ENCODE peak calls at places on chromosome 5, in nine cellular contexts. One of them, this sample, is unnamed.

GRCh38 chr5:14708551-14708950 is 44.0 kb downstream of the OTULIN start:
- DNase-seq in GM10248: no peak
- DNase-seq in CD4-positive, alpha-beta T cell: no peak
- DNase-seq in IMR-90: no peak
- DNase-seq in adrenal gland: peak
- DNase-seq in WERI-Rb-1: no peak
- DNase-seq in A549: no peak
- DNase-seq in stomach: no peak
- DNase-seq in left ventricle myocardium inferior: no peak
- DNase-seq in this sample: no peak

GRCh38 chr5:43601454-43602260 is 1.3 kb upstream of the NNT start:
- DNase-seq in adrenal gland: no peak
- DNase-seq in IMR-90: peak
- DNase-seq in CD4-positive, alpha-beta T cell: no peak
- DNase-seq in stomach: no peak
- DNase-seq in left ventricle myocardium inferior: no peak
- DNase-seq in A549: no peak
- DNase-seq in WERI-Rb-1: no peak
- DNase-seq in GM10248: peak
- DNase-seq in this sample: no peak

GRCh38 chr5:139190125-139190524 is 8.0 kb downstream of the SIL1 start:
- DNase-seq in CD4-positive, alpha-beta T cell: no peak
- DNase-seq in left ventricle myocardium inferior: no peak
- DNase-seq in A549: no peak
- DNase-seq in IMR-90: peak
- DNase-seq in WERI-Rb-1: no peak
- DNase-seq in adrenal gland: no peak
- DNase-seq in stomach: no peak
- DNase-seq in GM10248: no peak
- DNase-seq in this sample: no peak

GRCh38 chr5:41346609-41347008 is 133.3 kb upstream of the C6 start:
- DNase-seq in A549: no peak
- DNase-seq in adrenal gland: no peak
- DNase-seq in IMR-90: peak
- DNase-seq in left ventricle myocardium inferior: no peak
- DNase-seq in stomach: no peak
- DNase-seq in GM10248: no peak
- DNase-seq in CD4-positive, alpha-beta T cell: no peak
- DNase-seq in WERI-Rb-1: no peak
- DNase-seq in this sample: no peak

GRCh38 chr5:91162534-91163381 is 220.4 kb downstream of the ARRDC3 start:
- DNase-seq in IMR-90: peak
- DNase-seq in A549: peak
- DNase-seq in stomach: peak
- DNase-seq in GM10248: peak
- DNase-seq in WERI-Rb-1: no peak
- DNase-seq in adrenal gland: peak
- DNase-seq in CD4-positive, alpha-beta T cell: peak
- DNase-seq in left ventricle myocardium inferior: peak
- DNase-seq in this sample: peak

GRCh38 chr5:115170924-115171510 is 1.3 kb upstream of the TRIM36 start:
- DNase-seq in adrenal gland: no peak
- DNase-seq in A549: no peak
- DNase-seq in IMR-90: no peak
- DNase-seq in left ventricle myocardium inferior: no peak
- DNase-seq in stomach: no peak
- DNase-seq in WERI-Rb-1: peak
- DNase-seq in GM10248: no peak
- DNase-seq in CD4-positive, alpha-beta T cell: no peak
- DNase-seq in this sample: no peak

GRCh38 chr5:115461506-115462290 is 82.9 kb downstream of the FEM1C start:
- DNase-seq in left ventricle myocardium inferior: no peak
- DNase-seq in GM10248: no peak
- DNase-seq in WERI-Rb-1: no peak
- DNase-seq in CD4-positive, alpha-beta T cell: no peak
- DNase-seq in adrenal gland: no peak
- DNase-seq in IMR-90: peak
- DNase-seq in stomach: no peak
- DNase-seq in A549: peak
- DNase-seq in this sample: no peak

GRCh38 chr5:142904421-142904820 is 134.2 kb downstream of the ARHGAP26 start:
- DNase-seq in CD4-positive, alpha-beta T cell: no peak
- DNase-seq in GM10248: no peak
- DNase-seq in A549: no peak
- DNase-seq in stomach: no peak
- DNase-seq in left ventricle myocardium inferior: no peak
- DNase-seq in WERI-Rb-1: no peak
- DNase-seq in adrenal gland: no peak
- DNase-seq in IMR-90: no peak
- DNase-seq in this sample: no peak

GRCh38 chr5:145938699-145939531 is 2.5 kb downstream of the SH3RF2 start:
- DNase-seq in adrenal gland: no peak
- DNase-seq in A549: no peak
- DNase-seq in CD4-positive, alpha-beta T cell: no peak
- DNase-seq in left ventricle myocardium inferior: no peak
- DNase-seq in stomach: no peak
- DNase-seq in IMR-90: no peak
- DNase-seq in GM10248: no peak
- DNase-seq in WERI-Rb-1: no peak
- DNase-seq in this sample: no peak

GRCh38 chr5:43301653-43302091 is 11.5 kb downstream of the HMGCS1 start:
- DNase-seq in CD4-positive, alpha-beta T cell: no peak
- DNase-seq in GM10248: no peak
- DNase-seq in stomach: no peak
- DNase-seq in adrenal gland: no peak
- DNase-seq in left ventricle myocardium inferior: no peak
- DNase-seq in IMR-90: no peak
- DNase-seq in A549: no peak
- DNase-seq in WERI-Rb-1: no peak
- DNase-seq in this sample: no peak

GRCh38 chr5:157459715-157460599 is at the start of gene NIPAL4:
- DNase-seq in GM10248: peak
- DNase-seq in WERI-Rb-1: no peak
- DNase-seq in IMR-90: no peak
- DNase-seq in stomach: no peak
- DNase-seq in left ventricle myocardium inferior: no peak
- DNase-seq in CD4-positive, alpha-beta T cell: no peak
- DNase-seq in adrenal gland: no peak
- DNase-seq in A549: peak
- DNase-seq in this sample: no peak

GRCh38 chr5:4725594-4725993 is 414.5 kb upstream of the ADAMTS16 start:
- DNase-seq in A549: no peak
- DNase-seq in CD4-positive, alpha-beta T cell: no peak
- DNase-seq in GM10248: no peak
- DNase-seq in left ventricle myocardium inferior: no peak
- DNase-seq in IMR-90: no peak
- DNase-seq in WERI-Rb-1: no peak
- DNase-seq in adrenal gland: no peak
- DNase-seq in stomach: no peak
- DNase-seq in this sample: no peak

GRCh38 chr5:139636207-139636792 is 11.8 kb upstream of the CXXC5 start:
- DNase-seq in adrenal gland: no peak
- DNase-seq in WERI-Rb-1: no peak
- DNase-seq in A549: no peak
- DNase-seq in left ventricle myocardium inferior: no peak
- DNase-seq in CD4-positive, alpha-beta T cell: peak
- DNase-seq in GM10248: peak
- DNase-seq in stomach: peak
- DNase-seq in IMR-90: no peak
- DNase-seq in this sample: no peak

GRCh38 chr5:171251519-171251918 is 57.5 kb upstream of the TLX3 start:
- DNase-seq in CD4-positive, alpha-beta T cell: no peak
- DNase-seq in left ventricle myocardium inferior: no peak
- DNase-seq in A549: no peak
- DNase-seq in stomach: no peak
- DNase-seq in GM10248: no peak
- DNase-seq in adrenal gland: no peak
- DNase-seq in IMR-90: no peak
- DNase-seq in WERI-Rb-1: no peak
- DNase-seq in this sample: no peak

GRCh38 chr5:115309751-115310370 is 13.4 kb upstream of the CCDC112 start:
- DNase-seq in GM10248: no peak
- DNase-seq in adrenal gland: no peak
- DNase-seq in IMR-90: peak
- DNase-seq in CD4-positive, alpha-beta T cell: no peak
- DNase-seq in A549: no peak
- DNase-seq in WERI-Rb-1: no peak
- DNase-seq in stomach: no peak
- DNase-seq in left ventricle myocardium inferior: no peak
- DNase-seq in this sample: no peak

GRCh38 chr5:107570805-107571531 is 99.8 kb downstream of the EFNA5 start:
- DNase-seq in left ventricle myocardium inferior: no peak
- DNase-seq in WERI-Rb-1: peak
- DNase-seq in A549: peak
- DNase-seq in GM10248: peak
- DNase-seq in adrenal gland: no peak
- DNase-seq in IMR-90: no peak
- DNase-seq in CD4-positive, alpha-beta T cell: no peak
- DNase-seq in stomach: peak
- DNase-seq in this sample: no peak

GRCh38 chr5:152262667-152263066 is 142.4 kb downstream of the NMUR2 start:
- DNase-seq in A549: no peak
- DNase-seq in GM10248: no peak
- DNase-seq in WERI-Rb-1: no peak
- DNase-seq in left ventricle myocardium inferior: no peak
- DNase-seq in adrenal gland: no peak
- DNase-seq in stomach: no peak
- DNase-seq in IMR-90: no peak
- DNase-seq in CD4-positive, alpha-beta T cell: no peak
- DNase-seq in this sample: no peak

GRCh38 chr5:61397937-61398336 is 65.9 kb downstream of the ZSWIM6 start:
- DNase-seq in A549: no peak
- DNase-seq in left ventricle myocardium inferior: no peak
- DNase-seq in WERI-Rb-1: no peak
- DNase-seq in adrenal gland: no peak
- DNase-seq in GM10248: no peak
- DNase-seq in CD4-positive, alpha-beta T cell: no peak
- DNase-seq in IMR-90: no peak
- DNase-seq in stomach: no peak
- DNase-seq in this sample: no peak

GRCh38 chr5:43613370-43613769 is 10.4 kb downstream of the NNT start:
- DNase-seq in adrenal gland: no peak
- DNase-seq in GM10248: no peak
- DNase-seq in left ventricle myocardium inferior: no peak
- DNase-seq in CD4-positive, alpha-beta T cell: no peak
- DNase-seq in A549: no peak
- DNase-seq in IMR-90: no peak
- DNase-seq in WERI-Rb-1: no peak
- DNase-seq in stomach: no peak
- DNase-seq in this sample: no peak

GRCh38 chr5:132134384-132134783 is 60.8 kb downstream of the CSF2 start:
- DNase-seq in left ventricle myocardium inferior: no peak
- DNase-seq in WERI-Rb-1: no peak
- DNase-seq in GM10248: no peak
- DNase-seq in adrenal gland: no peak
- DNase-seq in CD4-positive, alpha-beta T cell: no peak
- DNase-seq in stomach: no peak
- DNase-seq in IMR-90: peak
- DNase-seq in A549: peak
- DNase-seq in this sample: no peak

GRCh38 chr5:3155029-3155428 is 403.6 kb upstream of the IRX2 start:
- DNase-seq in CD4-positive, alpha-beta T cell: no peak
- DNase-seq in adrenal gland: no peak
- DNase-seq in WERI-Rb-1: no peak
- DNase-seq in GM10248: no peak
- DNase-seq in left ventricle myocardium inferior: no peak
- DNase-seq in IMR-90: no peak
- DNase-seq in stomach: no peak
- DNase-seq in A549: no peak
- DNase-seq in this sample: no peak

GRCh38 chr5:56305551-56305950 is 72.4 kb upstream of the ANKRD55 start:
- DNase-seq in adrenal gland: no peak
- DNase-seq in WERI-Rb-1: no peak
- DNase-seq in GM10248: no peak
- DNase-seq in stomach: no peak
- DNase-seq in CD4-positive, alpha-beta T cell: no peak
- DNase-seq in left ventricle myocardium inferior: no peak
- DNase-seq in IMR-90: no peak
- DNase-seq in A549: no peak
- DNase-seq in this sample: no peak

GRCh38 chr5:83277953-83278352 is 193.6 kb upstream of the VCAN start:
- DNase-seq in left ventricle myocardium inferior: no peak
- DNase-seq in A549: no peak
- DNase-seq in adrenal gland: no peak
- DNase-seq in stomach: no peak
- DNase-seq in IMR-90: no peak
- DNase-seq in GM10248: peak
- DNase-seq in WERI-Rb-1: no peak
- DNase-seq in CD4-positive, alpha-beta T cell: no peak
- DNase-seq in this sample: no peak

GRCh38 chr5:32852535-32852934 is 141.4 kb downstream of the NPR3 start:
- DNase-seq in CD4-positive, alpha-beta T cell: no peak
- DNase-seq in stomach: no peak
- DNase-seq in WERI-Rb-1: no peak
- DNase-seq in left ventricle myocardium inferior: peak
- DNase-seq in GM10248: no peak
- DNase-seq in IMR-90: peak
- DNase-seq in adrenal gland: peak
- DNase-seq in A549: peak
- DNase-seq in this sample: no peak
- TF ChIP-seq CTCF in CD4-positive, alpha-beta T cell: no peak
- TF ChIP-seq CTCF in stomach: no peak
- TF ChIP-seq CTCF in WERI-Rb-1: no peak
- TF ChIP-seq CTCF in left ventricle myocardium inferior: peak
- TF ChIP-seq CTCF in GM10248: no peak
- TF ChIP-seq CTCF in IMR-90: peak
- TF ChIP-seq CTCF in adrenal gland: peak
- TF ChIP-seq CTCF in A549: peak
- TF ChIP-seq CTCF in this sample: peak

GRCh38 chr5:180673371-180674252 is 24.2 kb upstream of the FLT4 start:
- DNase-seq in GM10248: no peak
- DNase-seq in adrenal gland: no peak
- DNase-seq in WERI-Rb-1: peak
- DNase-seq in IMR-90: no peak
- DNase-seq in stomach: no peak
- DNase-seq in left ventricle myocardium inferior: no peak
- DNase-seq in A549: no peak
- DNase-seq in CD4-positive, alpha-beta T cell: no peak
- DNase-seq in this sample: no peak
- TF ChIP-seq CTCF in GM10248: no peak
- TF ChIP-seq CTCF in adrenal gland: no peak
- TF ChIP-seq CTCF in WERI-Rb-1: peak
- TF ChIP-seq CTCF in IMR-90: no peak
- TF ChIP-seq CTCF in stomach: no peak
- TF ChIP-seq CTCF in left ventricle myocardium inferior: no peak
- TF ChIP-seq CTCF in A549: no peak
- TF ChIP-seq CTCF in CD4-positive, alpha-beta T cell: no peak
- TF ChIP-seq CTCF in this sample: no peak

GRCh38 chr5:137891849-137892248 is 2.6 kb downstream of the PKD2L2 start:
- DNase-seq in WERI-Rb-1: no peak
- DNase-seq in stomach: no peak
- DNase-seq in GM10248: no peak
- DNase-seq in A549: no peak
- DNase-seq in adrenal gland: no peak
- DNase-seq in CD4-positive, alpha-beta T cell: no peak
- DNase-seq in left ventricle myocardium inferior: no peak
- DNase-seq in IMR-90: no peak
- DNase-seq in this sample: no peak
- TF ChIP-seq CTCF in WERI-Rb-1: no peak
- TF ChIP-seq CTCF in stomach: no peak
- TF ChIP-seq CTCF in GM10248: no peak
- TF ChIP-seq CTCF in A549: no peak
- TF ChIP-seq CTCF in adrenal gland: peak
- TF ChIP-seq CTCF in CD4-positive, alpha-beta T cell: no peak
- TF ChIP-seq CTCF in left ventricle myocardium inferior: peak
- TF ChIP-seq CTCF in IMR-90: no peak
- TF ChIP-seq CTCF in this sample: no peak

GRCh38 chr5:92945630-92946097 is 635.4 kb downstream of the NR2F1-AS1 start:
- DNase-seq in adrenal gland: no peak
- DNase-seq in left ventricle myocardium inferior: no peak
- DNase-seq in IMR-90: peak
- DNase-seq in A549: peak
- DNase-seq in WERI-Rb-1: no peak
- DNase-seq in GM10248: no peak
- DNase-seq in stomach: no peak
- DNase-seq in CD4-positive, alpha-beta T cell: no peak
- DNase-seq in this sample: no peak
- TF ChIP-seq CTCF in adrenal gland: no peak
- TF ChIP-seq CTCF in left ventricle myocardium inferior: no peak
- TF ChIP-seq CTCF in IMR-90: no peak
- TF ChIP-seq CTCF in A549: no peak
- TF ChIP-seq CTCF in WERI-Rb-1: no peak
- TF ChIP-seq CTCF in GM10248: no peak
- TF ChIP-seq CTCF in stomach: no peak
- TF ChIP-seq CTCF in CD4-positive, alpha-beta T cell: no peak
- TF ChIP-seq CTCF in this sample: no peak

This sample was measured in upper lobe of right lung.